ENCODE peak calls at places on chromosome 5, in six cellular contexts. R is immature natural killer cell, E is amniotic stem cell, A is cardiac fibroblast, B is astrocyte, T is ELF-1. O is an unnamed sample.

GRCh38 chr5:119179857-119180641 is 109.2 kb downstream of the DMXL1 start:
- DNase-seq in R (no peak), E (no peak), A (no peak), B (peak; percentile 15), T (no peak), O (no peak)

GRCh38 chr5:565782-566445 is 41.7 kb upstream of the SLC9A3 start:
- DNase-seq in R (no peak), E (peak; percentile 1), A (peak; percentile 4), B (no peak), T (no peak), O (no peak)

GRCh38 chr5:313265-313664 is 8.2 kb upstream of the AHRR start:
- DNase-seq in R (no peak), E (no peak), A (no peak), B (no peak), T (no peak), O (no peak)

GRCh38 chr5:9197881-9198260 is 348.0 kb downstream of the SEMA5A start:
- DNase-seq in R (no peak), E (no peak), A (no peak), B (peak; percentile 61), T (no peak), O (peak; percentile 69)

GRCh38 chr5:161846731-161847130 is 1.2 kb upstream of the GABRA1 start:
- DNase-seq in R (no peak), E (no peak), A (peak; percentile 0), B (peak; percentile 0), T (peak; percentile 67), O (no peak)

GRCh38 chr5:148820778-148821395 is 5.5 kb upstream of the ADRB2 start:
- DNase-seq in R (no peak), E (no peak), A (peak; percentile 64), B (peak; percentile 12), T (no peak), O (no peak)

GRCh38 chr5:113510836-113511451 is 2.5 kb upstream of the YTHDC2 start:
- DNase-seq in R (no peak), E (no peak), A (peak; percentile 81), B (no peak), T (no peak), O (no peak)

GRCh38 chr5:65411356-65411755 is 70.4 kb downstream of the ADAMTS6 start:
- DNase-seq in R (no peak), E (no peak), A (no peak), B (no peak), T (no peak), O (no peak)

GRCh38 chr5:80055491-80056170 is 20.5 kb downstream of the THBS4 start:
- DNase-seq in R (no peak), E (no peak), A (no peak), B (no peak), T (peak; percentile 68), O (no peak)

GRCh38 chr5:10634056-10634455 is 70.2 kb downstream of the ANKRD33B start:
- DNase-seq in R (peak; percentile 13), E (no peak), A (no peak), B (no peak), T (no peak), O (no peak)

GRCh38 chr5:16065810-16066209 is 113.8 kb downstream of the MARCHF11 start:
- DNase-seq in R (no peak), E (no peak), A (no peak), B (peak; percentile 24), T (no peak), O (no peak)

O was measured in brain microvascular endothelial cell.